ENCODE peak calls at places on chromosomes 13 and 19, in five cellular contexts. S, Q, O, J and A are unnamed samples.

GRCh38 chr19:3908266-3909054 is 24.4 kb upstream of the NMRK2 start:
- DNase-seq in S (no peak), Q (no peak), O (no peak), J (no peak), A (no peak)

GRCh38 chr19:11335449-11336146 is 3.9 kb downstream of the RAB3D start:
- DNase-seq in S (no peak), Q (no peak), O (no peak), J (no peak), A (no peak)

GRCh38 chr13:98539655-98540054 is 37.3 kb downstream of the STK24 start:
- DNase-seq in S (no peak), Q (no peak), O (no peak), J (no peak), A (no peak)

GRCh38 chr13:29503041-29503837 is 92.2 kb downstream of the SLC7A1 start:
- DNase-seq in S (peak; percentile 13), Q (no peak), O (peak; percentile 71), J (peak; percentile 38), A (no peak)

GRCh38 chr13:31431722-31432137 is 232.0 kb downstream of the B3GLCT start:
- DNase-seq in S (peak; percentile 33), Q (peak; percentile 10), O (peak; percentile 77), J (peak; percentile 60), A (peak; percentile 54)

GRCh38 chr19:20151617-20152145 is 15.3 kb upstream of the ZNF486 start:
- DNase-seq in S (no peak), Q (no peak), O (peak; percentile 30), J (no peak), A (no peak)

GRCh38 chr13:66501187-66501586 is 728.9 kb downstream of the PCDH9 start:
- DNase-seq in S (no peak), Q (no peak), O (no peak), J (no peak), A (no peak)

GRCh38 chr13:94121686-94122085 is 357.8 kb downstream of the DCT start:
- DNase-seq in S (no peak), Q (no peak), O (no peak), J (no peak), A (no peak)

GRCh38 chr13:69094485-69094884 is 1013.1 kb upstream of the ATXN8OS start:
- DNase-seq in S (no peak), Q (no peak), O (no peak), J (no peak), A (no peak)

GRCh38 chr13:112783946-112784500 is 94.2 kb downstream of the ATP11A start:
- DNase-seq in S (no peak), Q (no peak), O (no peak), J (no peak), A (no peak)

GRCh38 chr19:22545751-22546150 is 88.4 kb upstream of the ZNF492 start:
- DNase-seq in S (no peak), Q (peak; percentile 37), O (peak; percentile 67), J (no peak), A (peak; percentile 53)

GRCh38 chr13:45362939-45363338 is 22.0 kb upstream of the TPT1 start:
- DNase-seq in S (no peak), Q (no peak), O (peak; percentile 89), J (no peak), A (no peak)

GRCh38 chr19:22945560-22945959 is 57.4 kb downstream of the ZNF728 start:
- DNase-seq in S (no peak), Q (no peak), O (peak; percentile 62), J (no peak), A (peak; percentile 20)

GRCh38 chr13:112588490-112589297 is 741 bp upstream of the TUBGCP3 start:
- DNase-seq in S (no peak), Q (no peak), O (no peak), J (no peak), A (peak; percentile 48)

GRCh38 chr13:58144616-58145015 is 513.1 kb downstream of the PCDH17 start:
- DNase-seq in S (no peak), Q (no peak), O (no peak), J (no peak), A (no peak)

GRCh38 chr13:21696865-21697448 is 26.1 kb downstream of the FGF9 start:
- DNase-seq in S (no peak), Q (no peak), O (no peak), J (no peak), A (no peak)

GRCh38 chr19:7917292-7918061 is 2.7 kb upstream of the SNAPC2 start:
- DNase-seq in S (peak; percentile 56), Q (peak; percentile 60), O (peak; percentile 83), J (peak; percentile 85), A (no peak)

GRCh38 chr13:48037346-48038173 is at the start of gene NUDT15:
- DNase-seq in S (peak; percentile 96), Q (peak; percentile 93), O (peak; percentile 97), J (peak; percentile 97), A (peak; percentile 97)

GRCh38 chr13:109786457-109787134 is at the start of gene IRS2:
- DNase-seq in S (peak; percentile 85), Q (peak; percentile 95), O (peak; percentile 93), J (peak; percentile 98), A (no peak)

GRCh38 chr19:33446918-33447293 is 73.4 kb downstream of the CEBPG start:
- DNase-seq in S (no peak), Q (no peak), O (no peak), J (no peak), A (no peak)

GRCh38 chr13:77457989-77458388 is 77.5 kb upstream of the SCEL start:
- DNase-seq in S (no peak), Q (no peak), O (no peak), J (no peak), A (no peak)

GRCh38 chr13:77599351-77599750 is 63.8 kb downstream of the SCEL start:
- DNase-seq in S (no peak), Q (no peak), O (no peak), J (no peak), A (no peak)

GRCh38 chr19:3350014-3350663 is 16.2 kb upstream of the NFIC start:
- DNase-seq in S (peak; percentile 41), Q (no peak), O (no peak), J (no peak), A (no peak)

GRCh38 chr19:45901432-45901903 is 945 bp downstream of the MYPOP start:
- DNase-seq in S (peak; percentile 30), Q (no peak), O (peak; percentile 35), J (peak; percentile 76), A (peak; percentile 48)

GRCh38 chr19:9958451-9958850 is 22.1 kb upstream of the OLFM2 start:
- DNase-seq in S (no peak), Q (no peak), O (no peak), J (no peak), A (no peak)

GRCh38 chr19:47573076-47574026 is at the start of gene ZNF541:
- DNase-seq in S (peak; percentile 40), Q (no peak), O (peak; percentile 43), J (no peak), A (no peak)

GRCh38 chr13:19345158-19345557 is 163.5 kb upstream of the TUBA3C start:
- DNase-seq in S (no peak), Q (no peak), O (no peak), J (no peak), A (no peak)

GRCh38 chr13:99985886-99986527 is 4.4 kb downstream of the ZIC2 start:
- DNase-seq in S (no peak), Q (no peak), O (no peak), J (no peak), A (no peak)
- TF ChIP-seq EZH2 in S (no peak), Q (no peak), O (peak; percentile 59), J (peak; percentile 98), A (no peak)

GRCh38 chr19:15412832-15413231 is 6.0 kb downstream of the AKAP8L start:
- DNase-seq in S (no peak), Q (no peak), O (no peak), J (peak; percentile 9), A (no peak)
- H3K4me2 ChIP-seq in S (no peak overlapping the region), Q (no peak overlapping the region), O (no peak overlapping the region), J (peak overlapping the region; percentile 64), A (no peak overlapping the region)

GRCh38 chr13:23450340-23451046 is 17.0 kb upstream of the SACS start:
- DNase-seq in S (no peak), Q (no peak), O (no peak), J (no peak), A (no peak)
- H3K4me3 ChIP-seq in S (no peak overlapping the region), Q (no peak overlapping the region), O (no peak overlapping the region), J (no peak overlapping the region), A (no peak overlapping the region)

GRCh38 chr19:17948967-17949930 is 16.4 kb downstream of the CCDC124 start:
- DNase-seq in S (no peak), Q (no peak), O (no peak), J (no peak), A (no peak)
- TF ChIP-seq EZH2 in S (peak; percentile 83), Q (no peak), O (peak; percentile 51), J (peak; percentile 67), A (no peak)

GRCh38 chr13:91813255-91813654 is 414.8 kb downstream of the GPC5 start:
- DNase-seq in S (no peak), Q (no peak), O (no peak), J (peak; percentile 16), A (no peak)

DNA sequence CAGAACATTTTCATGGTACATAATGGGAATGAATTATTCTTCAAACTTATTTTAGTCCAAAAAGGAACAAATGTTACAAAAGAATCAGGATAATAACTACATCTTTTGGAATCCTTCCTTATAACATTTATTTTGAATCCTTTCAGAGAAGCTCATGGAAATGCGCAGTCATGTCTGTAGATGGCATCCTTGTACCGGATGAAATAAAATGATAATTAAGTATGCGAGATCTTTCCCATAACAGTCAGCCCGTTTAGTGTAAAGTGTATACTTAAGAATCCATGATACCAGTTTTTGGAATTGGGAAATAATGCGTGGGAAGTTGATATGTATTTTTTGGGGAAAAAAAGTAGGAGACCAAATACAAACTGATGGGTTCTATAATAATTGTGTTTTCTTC is 418.8 kb downstream of the GPC5 start:
- DNase-seq in S (peak; percentile 19), Q (no peak), O (no peak), J (peak; percentile 15), A (no peak)
- H3K4me2 ChIP-seq in S (no peak overlapping the region), Q (no peak overlapping the region), O (no peak overlapping the region), J (no peak overlapping the region), A (no peak overlapping the region)